ENCODE peak calls at places on chromosomes 6 and 20, in five cellular contexts. H is HCT116, U is GM12892, L is transverse colon, G is GM12891. D is an unnamed sample.

GRCh38 chr6:152170702-152171667 is 363.5 kb downstream of the ESR1 start:
- DNase-seq in H (no peak), U (peak), L (no peak), G (peak), D (no peak)

GRCh38 chr6:7621761-7622160 is 31.8 kb downstream of the SNRNP48 start:
- DNase-seq in H (no peak), U (no peak), L (no peak), G (no peak), D (no peak)

GRCh38 chr6:161094904-161095440 is 103.4 kb downstream of the MAP3K4 start:
- DNase-seq in H (no peak), U (no peak), L (no peak), G (no peak), D (no peak)

GRCh38 chr6:119978274-119978889 is 628.8 kb upstream of the MAN1A1 start:
- DNase-seq in H (no peak), U (no peak), L (no peak), G (no peak), D (no peak)

GRCh38 chr20:12966468-12967085 is 42.2 kb upstream of the SPTLC3 start:
- DNase-seq in H (no peak), U (no peak), L (no peak), G (no peak), D (peak)

GRCh38 chr20:326645-327031 is 1.3 kb downstream of the SOX12 start:
- DNase-seq in H (no peak), U (no peak), L (peak), G (no peak), D (peak)

GRCh38 chr20:32456869-32457421 is 98.8 kb downstream of the ASXL1 start:
- DNase-seq in H (no peak), U (peak), L (no peak), G (peak), D (no peak)

GRCh38 chr6:154874684-154875594 is 120.2 kb upstream of the TIAM2 start:
- DNase-seq in H (no peak), U (no peak), L (no peak), G (no peak), D (no peak)

GRCh38 chr20:63682384-63683139 is 13.9 kb upstream of the TNFRSF6B start:
- DNase-seq in H (peak), U (no peak), L (peak), G (no peak), D (peak)

GRCh38 chr6:47631248-47632196 is 66.9 kb upstream of the ADGRF4 start:
- DNase-seq in H (peak), U (peak), L (no peak), G (peak), D (peak)

GRCh38 chr6:111972714-111973678 is 80.9 kb upstream of the CCN6 start:
- DNase-seq in H (no peak), U (no peak), L (peak), G (no peak), D (peak)

GRCh38 chr20:21270806-21271205 is 32.3 kb upstream of the XRN2 start:
- DNase-seq in H (no peak), U (no peak), L (no peak), G (no peak), D (no peak)

GRCh38 chr20:21510414-21510971 is 3.4 kb downstream of the NKX2-2 start:
- DNase-seq in H (no peak), U (no peak), L (no peak), G (no peak), D (no peak)

GRCh38 chr20:39070484-39071231 is 108.5 kb downstream of the DHX35 start:
- DNase-seq in H (peak), U (no peak), L (no peak), G (no peak), D (peak)

GRCh38 chr6:11317885-11318771 is 85.7 kb upstream of the NEDD9 start:
- DNase-seq in H (peak), U (no peak), L (peak), G (no peak), D (peak)

GRCh38 chr6:50807035-50807434 is 11.6 kb upstream of the TFAP2B start:
- DNase-seq in H (no peak), U (no peak), L (no peak), G (no peak), D (no peak)

GRCh38 chr6:165184192-165184979 is 125.0 kb downstream of the C6orf118 start:
- DNase-seq in H (no peak), U (no peak), L (no peak), G (no peak), D (no peak)

GRCh38 chr6:79731471-79731870 is 100.3 kb downstream of the SH3BGRL2 start:
- DNase-seq in H (no peak), U (no peak), L (no peak), G (no peak), D (no peak)

GRCh38 chr20:41631826-41632225 is 13.6 kb upstream of the CHD6 start:
- DNase-seq in H (no peak), U (no peak), L (no peak), G (no peak), D (no peak)

GRCh38 chr6:62528894-62529526 is 243.0 kb upstream of the KHDRBS2 start:
- DNase-seq in H (no peak), U (no peak), L (no peak), G (no peak), D (no peak)

GRCh38 chr6:37569317-37569716 is 69.6 kb upstream of the CCDC167 start:
- DNase-seq in H (no peak), U (no peak), L (no peak), G (no peak), D (no peak)

GRCh38 chr6:166058064-166058739 is 109.4 kb downstream of the TBXT start:
- DNase-seq in H (no peak), U (no peak), L (no peak), G (no peak), D (no peak)

GRCh38 chr6:4280721-4281120 is 145.3 kb upstream of the ECI2 start:
- DNase-seq in H (no peak), U (no peak), L (no peak), G (no peak), D (peak)

GRCh38 chr20:56385130-56385529 is 6.9 kb downstream of the AURKA start:
- DNase-seq in H (no peak), U (no peak), L (no peak), G (no peak), D (no peak)

GRCh38 chr20:11296951-11297350 is 620.7 kb upstream of the BTBD3 start:
- DNase-seq in H (no peak), U (no peak), L (no peak), G (no peak), D (no peak)

GRCh38 chr6:153145591-153145990 is 14.5 kb upstream of the RGS17 start:
- DNase-seq in H (no peak), U (no peak), L (no peak), G (no peak), D (no peak)

GRCh38 chr20:62583424-62583920 is 58.8 kb upstream of the SLCO4A1 start:
- DNase-seq in H (no peak), U (no peak), L (no peak), G (no peak), D (no peak)

GRCh38 chr6:156776841-156777576 is at the start of gene ARID1B:
- DNase-seq in H (no peak), U (peak), L (peak), G (peak), D (peak)
- TF ChIP-seq POLR2AphosphoS5 in H (no peak), U (no peak), L (peak), G (peak), D (no peak)

GRCh38 chr6:1552296-1552761 is 57.4 kb upstream of the FOXC1 start:
- DNase-seq in H (peak), U (no peak), L (no peak), G (no peak), D (peak)

GRCh38 chr6:1554241-1554880 is 55.4 kb upstream of the FOXC1 start:
- DNase-seq in H (no peak), U (peak), L (no peak), G (no peak), D (no peak)

GRCh38 chr6:1553562-1554088 is 56.1 kb upstream of the FOXC1 start:
- DNase-seq in H (no peak), U (no peak), L (no peak), G (no peak), D (no peak)

GRCh38 chr6:1558388-1558787 is 51.3 kb upstream of the FOXC1 start:
- DNase-seq in H (no peak), U (no peak), L (no peak), G (no peak), D (no peak)

GRCh38 chr6:1554881-1555569 is 54.7 kb upstream of the FOXC1 start:
- DNase-seq in H (no peak), U (peak), L (peak), G (peak), D (peak)
- TF ChIP-seq POLR2AphosphoS5 in H (no peak), U (no peak), L (no peak), G (no peak), D (no peak)

GRCh38 chr20:55353206-55353605 is 652.1 kb downstream of the CBLN4 start:
- DNase-seq in H (no peak), U (no peak), L (no peak), G (no peak), D (no peak)
- TF ChIP-seq POLR2AphosphoS5 in H (no peak), U (no peak), L (no peak), G (no peak), D (no peak)

GRCh38 chr6:32169211-32169610 is 4.8 kb downstream of the EGFL8 start:
- DNase-seq in H (no peak), U (no peak), L (no peak), G (no peak), D (no peak)

GRCh38 chr6:32170294-32170693 is 5.6 kb downstream of the AGPAT1 start:
- DNase-seq in H (no peak), U (no peak), L (no peak), G (no peak), D (no peak)

GRCh38 chr6:32168350-32168749 is 4.0 kb downstream of the EGFL8 start:
- DNase-seq in H (no peak), U (no peak), L (no peak), G (no peak), D (no peak)

GRCh38 chr6:32167761-32168262 is 3.4 kb downstream of the EGFL8 start:
- DNase-seq in H (no peak), U (no peak), L (no peak), G (no peak), D (no peak)

GRCh38 chr6:32168807-32169206 is 4.4 kb downstream of the EGFL8 start:
- DNase-seq in H (no peak), U (no peak), L (no peak), G (no peak), D (no peak)
- TF ChIP-seq POLR2AphosphoS5 in H (peak), U (no peak), L (no peak), G (no peak), D (no peak)

GRCh38 chr20:53645582-53645897 is 51.9 kb upstream of the ZNF217 start:
- DNase-seq in H (no peak), U (no peak), L (no peak), G (no peak), D (no peak)

GRCh38 chr20:53639647-53640440 is 46.2 kb upstream of the ZNF217 start:
- DNase-seq in H (no peak), U (no peak), L (no peak), G (no peak), D (no peak)

GRCh38 chr20:53639128-53639527 is 45.5 kb upstream of the ZNF217 start:
- DNase-seq in H (no peak), U (no peak), L (no peak), G (no peak), D (no peak)

GRCh38 chr20:53643031-53643832 is 49.6 kb upstream of the ZNF217 start:
- DNase-seq in H (peak), U (peak), L (peak), G (peak), D (peak)

GRCh38 chr20:53642196-53643030 is 48.8 kb upstream of the ZNF217 start:
- DNase-seq in H (peak), U (no peak), L (peak), G (no peak), D (no peak)
- TF ChIP-seq POLR2AphosphoS5 in H (no peak), U (no peak), L (no peak), G (no peak), D (no peak)